ENCODE peak calls at places on chromosomes 3 and 15, in seven cellular contexts. D, I, H, Q, A, U and Z are unnamed samples.

GRCh38 chr3:113092746-113093145 is 102.0 kb downstream of the GTPBP8 start:
- DNase-seq in U (no peak), I (no peak), Q (no peak), A (no peak), D (no peak), H (no peak), Z (no peak)

GRCh38 chr15:90599116-90599515 is 69.4 kb downstream of the CRTC3 start:
- DNase-seq in I (no peak), U (no peak), A (no peak), Q (no peak), D (no peak), H (no peak), Z (no peak)

GRCh38 chr15:57820119-57820518 is 113.6 kb downstream of the POLR2M start:
- DNase-seq in D (no peak), I (no peak), A (no peak), H (no peak), Q (no peak), U (no peak), Z (no peak)

GRCh38 chr15:75114327-75114726 is 87.4 kb upstream of the C15orf39 start:
- DNase-seq in A (no peak), D (no peak), I (no peak), Q (no peak), U (no peak), H (no peak), Z (no peak)

GRCh38 chr15:49863431-49864205 is 242.8 kb downstream of the DTWD1 start:
- DNase-seq in D (no peak), I (no peak), A (no peak), U (no peak), Q (no peak), H (no peak), Z (no peak)

GRCh38 chr3:187952849-187953248 is 201.1 kb upstream of the LPP start:
- DNase-seq in D (no peak), Q (no peak), H (no peak), A (no peak), I (no peak), U (no peak), Z (no peak)

GRCh38 chr3:120497318-120497717 is 46.5 kb upstream of the FSTL1 start:
- DNase-seq in U (no peak), Q (no peak), D (no peak), A (no peak), H (no peak), I (no peak), Z (peak; percentile 90)

GRCh38 chr3:190083631-190084030 is 37.1 kb downstream of the P3H2 start:
- DNase-seq in D (no peak), A (no peak), U (no peak), H (no peak), Q (no peak), I (no peak), Z (no peak)

GRCh38 chr3:32780735-32781210 is 37.0 kb upstream of the TRIM71 start:
- DNase-seq in H (peak; percentile 48), Q (peak; percentile 85), D (no peak), A (peak; percentile 14), U (no peak), I (no peak), Z (no peak)

GRCh38 chr3:172280406-172281051 is 167.7 kb downstream of the GHSR start:
- DNase-seq in D (no peak), Q (no peak), I (no peak), A (no peak), U (no peak), H (no peak), Z (no peak)